ENCODE peak calls at places on chromosome 15, in eight cellular contexts. One of them, this sample, is unnamed.

GRCh38 chr15:84669726-84670125 is 11.7 kb upstream of the NMB start:
- DNase-seq in left ventricle myocardium inferior: no peak
- DNase-seq in psoas muscle: no peak
- DNase-seq in cardiac fibroblast: no peak
- DNase-seq in A549: no peak
- DNase-seq in choroid plexus epithelial cell: no peak
- DNase-seq in neural progenitor cell: no peak
- DNase-seq in mucosa of descending colon: no peak
- DNase-seq in this sample: no peak

GRCh38 chr15:28786521-28786920 is 61.9 kb downstream of the GOLGA6L7 start:
- DNase-seq in left ventricle myocardium inferior: no peak
- DNase-seq in choroid plexus epithelial cell: peak; percentile 69
- DNase-seq in A549: no peak
- DNase-seq in cardiac fibroblast: peak; percentile 56
- DNase-seq in psoas muscle: no peak
- DNase-seq in neural progenitor cell: no peak
- DNase-seq in mucosa of descending colon: no peak
- DNase-seq in this sample: no peak

GRCh38 chr15:96296264-96296663 is 34.2 kb upstream of the NR2F2 start:
- DNase-seq in A549: no peak
- DNase-seq in neural progenitor cell: no peak
- DNase-seq in mucosa of descending colon: no peak
- DNase-seq in left ventricle myocardium inferior: no peak
- DNase-seq in choroid plexus epithelial cell: peak; percentile 86
- DNase-seq in cardiac fibroblast: peak; percentile 34
- DNase-seq in psoas muscle: no peak
- DNase-seq in this sample: no peak

GRCh38 chr15:62549345-62549970 is 384.4 kb upstream of the C2CD4B start:
- DNase-seq in mucosa of descending colon: peak; percentile 66
- DNase-seq in cardiac fibroblast: peak; percentile 44
- DNase-seq in neural progenitor cell: peak; percentile 56
- DNase-seq in left ventricle myocardium inferior: no peak
- DNase-seq in choroid plexus epithelial cell: peak; percentile 75
- DNase-seq in A549: peak; percentile 76
- DNase-seq in psoas muscle: no peak
- DNase-seq in this sample: no peak

GRCh38 chr15:29815705-29816042 is 6.6 kb downstream of the TJP1 start:
- DNase-seq in A549: no peak
- DNase-seq in choroid plexus epithelial cell: no peak
- DNase-seq in mucosa of descending colon: no peak
- DNase-seq in left ventricle myocardium inferior: no peak
- DNase-seq in psoas muscle: no peak
- DNase-seq in neural progenitor cell: no peak
- DNase-seq in cardiac fibroblast: no peak
- DNase-seq in this sample: no peak

GRCh38 chr15:62462721-62463120 is 297.6 kb upstream of the C2CD4B start:
- DNase-seq in neural progenitor cell: no peak
- DNase-seq in mucosa of descending colon: no peak
- DNase-seq in left ventricle myocardium inferior: no peak
- DNase-seq in cardiac fibroblast: no peak
- DNase-seq in choroid plexus epithelial cell: no peak
- DNase-seq in psoas muscle: no peak
- DNase-seq in A549: no peak
- DNase-seq in this sample: no peak

GRCh38 chr15:40066531-40066930 is 27.6 kb upstream of the SRP14 start:
- DNase-seq in A549: no peak
- DNase-seq in mucosa of descending colon: no peak
- DNase-seq in neural progenitor cell: no peak
- DNase-seq in psoas muscle: no peak
- DNase-seq in choroid plexus epithelial cell: peak; percentile 39
- DNase-seq in left ventricle myocardium inferior: no peak
- DNase-seq in cardiac fibroblast: no peak
- DNase-seq in this sample: no peak

GRCh38 chr15:67190326-67190725 is 64.1 kb downstream of the AAGAB start:
- DNase-seq in left ventricle myocardium inferior: no peak
- DNase-seq in A549: peak; percentile 11
- DNase-seq in cardiac fibroblast: no peak
- DNase-seq in mucosa of descending colon: no peak
- DNase-seq in choroid plexus epithelial cell: peak; percentile 1
- DNase-seq in psoas muscle: no peak
- DNase-seq in neural progenitor cell: no peak
- DNase-seq in this sample: no peak

GRCh38 chr15:59539799-59540198 is 71.8 kb upstream of the GCNT3 start:
- DNase-seq in left ventricle myocardium inferior: no peak
- DNase-seq in choroid plexus epithelial cell: peak; percentile 14
- DNase-seq in psoas muscle: no peak
- DNase-seq in neural progenitor cell: no peak
- DNase-seq in mucosa of descending colon: peak; percentile 45
- DNase-seq in A549: peak; percentile 80
- DNase-seq in cardiac fibroblast: no peak
- DNase-seq in this sample: no peak

GRCh38 chr15:96500491-96500890 is 170.0 kb downstream of the NR2F2 start:
- DNase-seq in neural progenitor cell: peak; percentile 83
- DNase-seq in A549: no peak
- DNase-seq in psoas muscle: no peak
- DNase-seq in mucosa of descending colon: no peak
- DNase-seq in cardiac fibroblast: no peak
- DNase-seq in left ventricle myocardium inferior: no peak
- DNase-seq in choroid plexus epithelial cell: no peak
- DNase-seq in this sample: no peak

GRCh38 chr15:99704444-99704838 is 28.8 kb downstream of the LYSMD4 start:
- DNase-seq in cardiac fibroblast: peak; percentile 92
- DNase-seq in choroid plexus epithelial cell: peak; percentile 97
- DNase-seq in neural progenitor cell: peak; percentile 89
- DNase-seq in psoas muscle: no peak
- DNase-seq in mucosa of descending colon: peak; percentile 78
- DNase-seq in A549: peak; percentile 90
- DNase-seq in left ventricle myocardium inferior: no peak
- DNase-seq in this sample: peak; percentile 70

GRCh38 chr15:99343836-99344551 is 92.7 kb downstream of the LRRC28 start:
- DNase-seq in cardiac fibroblast: peak; percentile 26
- DNase-seq in A549: peak; percentile 35
- DNase-seq in mucosa of descending colon: peak; percentile 26
- DNase-seq in choroid plexus epithelial cell: no peak
- DNase-seq in neural progenitor cell: peak; percentile 54
- DNase-seq in psoas muscle: peak; percentile 51
- DNase-seq in left ventricle myocardium inferior: peak; percentile 34
- DNase-seq in this sample: peak; percentile 18

GRCh38 chr15:79064496-79064895 is 26.1 kb downstream of the RASGRF1 start:
- DNase-seq in A549: no peak
- DNase-seq in left ventricle myocardium inferior: no peak
- DNase-seq in choroid plexus epithelial cell: no peak
- DNase-seq in psoas muscle: no peak
- DNase-seq in cardiac fibroblast: no peak
- DNase-seq in neural progenitor cell: no peak
- DNase-seq in mucosa of descending colon: no peak
- DNase-seq in this sample: no peak

GRCh38 chr15:78726870-78727551 is 84.3 kb downstream of the ADAMTS7 start:
- DNase-seq in cardiac fibroblast: no peak
- DNase-seq in choroid plexus epithelial cell: no peak
- DNase-seq in A549: peak; percentile 81
- DNase-seq in left ventricle myocardium inferior: no peak
- DNase-seq in neural progenitor cell: peak; percentile 62
- DNase-seq in psoas muscle: no peak
- DNase-seq in mucosa of descending colon: peak; percentile 56
- DNase-seq in this sample: no peak

GRCh38 chr15:61228025-61228901 is 839 bp downstream of the RORA start:
- DNase-seq in psoas muscle: peak; percentile 59
- DNase-seq in neural progenitor cell: peak; percentile 54
- DNase-seq in mucosa of descending colon: peak; percentile 15
- DNase-seq in A549: peak; percentile 19
- DNase-seq in choroid plexus epithelial cell: peak; percentile 39
- DNase-seq in left ventricle myocardium inferior: peak; percentile 17
- DNase-seq in cardiac fibroblast: peak; percentile 33
- DNase-seq in this sample: no peak

GRCh38 chr15:57916695-57917094 is 148.8 kb downstream of the ALDH1A2 start:
- DNase-seq in neural progenitor cell: no peak
- DNase-seq in left ventricle myocardium inferior: no peak
- DNase-seq in choroid plexus epithelial cell: no peak
- DNase-seq in mucosa of descending colon: no peak
- DNase-seq in cardiac fibroblast: peak; percentile 66
- DNase-seq in A549: no peak
- DNase-seq in psoas muscle: no peak
- DNase-seq in this sample: no peak

GRCh38 chr15:31329640-31330010 is 3.0 kb downstream of the KLF13 start:
- DNase-seq in psoas muscle: peak; percentile 52
- DNase-seq in neural progenitor cell: no peak
- DNase-seq in choroid plexus epithelial cell: no peak
- DNase-seq in A549: no peak
- DNase-seq in cardiac fibroblast: no peak
- DNase-seq in left ventricle myocardium inferior: no peak
- DNase-seq in mucosa of descending colon: no peak
- DNase-seq in this sample: no peak
- H3K4me3 ChIP-seq in psoas muscle: peak overlapping the region; percentile 79
- H3K4me3 ChIP-seq in neural progenitor cell: peak overlapping the region; percentile 76
- H3K4me3 ChIP-seq in choroid plexus epithelial cell: peak overlapping the region; percentile 77
- H3K4me3 ChIP-seq in A549: no peak overlapping the region
- H3K4me3 ChIP-seq in cardiac fibroblast: peak overlapping the region; percentile 78
- H3K4me3 ChIP-seq in left ventricle myocardium inferior: peak overlapping the region; percentile 97
- H3K4me3 ChIP-seq in mucosa of descending colon: no peak overlapping the region
- H3K4me3 ChIP-seq in this sample: no peak overlapping the region

DNA sequence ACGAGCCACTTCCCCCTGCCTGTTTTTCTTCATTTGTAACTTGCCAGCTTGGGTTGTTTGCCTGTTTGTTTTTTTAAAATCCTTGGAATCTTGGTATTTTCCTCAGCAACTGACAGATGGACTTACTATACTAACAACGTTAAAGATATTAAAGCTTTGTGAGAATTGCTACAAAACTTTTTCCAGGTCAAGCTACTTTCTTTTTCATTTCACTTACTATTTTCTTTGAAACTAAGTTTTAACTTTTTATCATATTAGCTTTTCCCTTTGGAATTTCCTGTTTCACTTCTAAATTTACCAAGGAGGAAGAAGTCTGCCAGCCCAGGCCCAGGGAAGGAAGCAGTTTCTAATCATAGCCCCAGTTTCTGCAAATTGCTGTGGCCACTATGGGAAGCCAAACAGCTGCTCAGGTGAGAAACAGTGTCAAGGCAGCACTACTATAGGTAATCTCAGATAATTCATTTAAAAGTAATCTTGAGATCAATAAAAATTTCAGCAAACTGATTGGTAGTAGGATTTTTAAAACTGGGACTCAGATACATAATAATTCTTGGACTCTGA is 18.4 kb downstream of the CYFIP1 start:
- DNase-seq in choroid plexus epithelial cell: peak; percentile 29
- DNase-seq in cardiac fibroblast: peak; percentile 59
- DNase-seq in left ventricle myocardium inferior: no peak
- DNase-seq in mucosa of descending colon: no peak
- DNase-seq in psoas muscle: no peak
- DNase-seq in A549: no peak
- DNase-seq in neural progenitor cell: no peak
- DNase-seq in this sample: no peak
- H3K4me3 ChIP-seq in choroid plexus epithelial cell: no peak overlapping the region
- H3K4me3 ChIP-seq in cardiac fibroblast: no peak overlapping the region
- H3K4me3 ChIP-seq in left ventricle myocardium inferior: peak overlapping the region; percentile 26
- H3K4me3 ChIP-seq in mucosa of descending colon: no peak overlapping the region
- H3K4me3 ChIP-seq in psoas muscle: no peak overlapping the region
- H3K4me3 ChIP-seq in A549: no peak overlapping the region
- H3K4me3 ChIP-seq in neural progenitor cell: no peak overlapping the region
- H3K4me3 ChIP-seq in this sample: no peak overlapping the region

GRCh38 chr15:38883987-38884386 is 319.4 kb upstream of the RASGRP1 start:
- DNase-seq in neural progenitor cell: no peak
- DNase-seq in A549: no peak
- DNase-seq in cardiac fibroblast: peak; percentile 58
- DNase-seq in left ventricle myocardium inferior: no peak
- DNase-seq in choroid plexus epithelial cell: peak; percentile 43
- DNase-seq in mucosa of descending colon: no peak
- DNase-seq in psoas muscle: no peak
- DNase-seq in this sample: no peak

GRCh38 chr15:38885001-38885400 is 320.4 kb upstream of the RASGRP1 start:
- DNase-seq in choroid plexus epithelial cell: peak; percentile 57
- DNase-seq in A549: peak; percentile 63
- DNase-seq in psoas muscle: no peak
- DNase-seq in left ventricle myocardium inferior: no peak
- DNase-seq in mucosa of descending colon: no peak
- DNase-seq in neural progenitor cell: no peak
- DNase-seq in cardiac fibroblast: peak; percentile 92
- DNase-seq in this sample: no peak

GRCh38 chr15:38888701-38889154 is 324.1 kb upstream of the RASGRP1 start:
- DNase-seq in A549: no peak
- DNase-seq in neural progenitor cell: peak; percentile 31
- DNase-seq in mucosa of descending colon: no peak
- DNase-seq in choroid plexus epithelial cell: no peak
- DNase-seq in left ventricle myocardium inferior: no peak
- DNase-seq in cardiac fibroblast: no peak
- DNase-seq in psoas muscle: no peak
- DNase-seq in this sample: no peak

GRCh38 chr15:38886315-38887163 is 321.9 kb upstream of the RASGRP1 start:
- DNase-seq in A549: peak; percentile 78
- DNase-seq in mucosa of descending colon: no peak
- DNase-seq in left ventricle myocardium inferior: no peak
- DNase-seq in psoas muscle: no peak
- DNase-seq in choroid plexus epithelial cell: peak; percentile 90
- DNase-seq in cardiac fibroblast: peak; percentile 90
- DNase-seq in neural progenitor cell: no peak
- DNase-seq in this sample: no peak

DNA sequence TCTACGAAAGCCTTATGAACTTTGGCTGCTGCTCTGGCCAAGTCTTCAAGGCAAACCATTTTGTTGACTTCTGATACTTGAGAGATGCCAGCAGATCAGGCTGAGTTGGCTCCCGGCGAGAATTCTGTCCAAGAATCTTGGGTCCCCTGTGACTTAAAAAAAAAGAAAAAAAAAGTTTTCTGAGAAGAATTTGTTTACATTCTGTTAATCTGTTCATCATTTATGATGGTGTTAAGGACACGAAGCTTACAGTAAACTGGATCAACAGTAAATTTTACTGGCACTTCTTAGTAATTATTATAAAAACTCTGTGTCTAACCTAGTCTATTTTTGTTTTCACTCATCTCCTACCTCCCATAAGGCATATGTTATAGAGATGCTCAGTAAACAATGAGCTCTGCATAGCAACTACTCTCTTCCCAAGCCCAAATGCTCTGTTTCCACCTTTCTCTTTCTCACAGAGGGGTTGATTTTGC is 320.9 kb upstream of the RASGRP1 start:
- DNase-seq in left ventricle myocardium inferior: no peak
- DNase-seq in cardiac fibroblast: peak; percentile 89
- DNase-seq in neural progenitor cell: no peak
- DNase-seq in choroid plexus epithelial cell: no peak
- DNase-seq in mucosa of descending colon: no peak
- DNase-seq in psoas muscle: no peak
- DNase-seq in A549: peak; percentile 70
- DNase-seq in this sample: no peak
- H3K4me3 ChIP-seq in left ventricle myocardium inferior: no peak overlapping the region
- H3K4me3 ChIP-seq in cardiac fibroblast: no peak overlapping the region
- H3K4me3 ChIP-seq in neural progenitor cell: no peak overlapping the region
- H3K4me3 ChIP-seq in choroid plexus epithelial cell: no peak overlapping the region
- H3K4me3 ChIP-seq in mucosa of descending colon: no peak overlapping the region
- H3K4me3 ChIP-seq in psoas muscle: no peak overlapping the region
- H3K4me3 ChIP-seq in A549: peak overlapping the region; percentile 23
- H3K4me3 ChIP-seq in this sample: no peak overlapping the region

DNA sequence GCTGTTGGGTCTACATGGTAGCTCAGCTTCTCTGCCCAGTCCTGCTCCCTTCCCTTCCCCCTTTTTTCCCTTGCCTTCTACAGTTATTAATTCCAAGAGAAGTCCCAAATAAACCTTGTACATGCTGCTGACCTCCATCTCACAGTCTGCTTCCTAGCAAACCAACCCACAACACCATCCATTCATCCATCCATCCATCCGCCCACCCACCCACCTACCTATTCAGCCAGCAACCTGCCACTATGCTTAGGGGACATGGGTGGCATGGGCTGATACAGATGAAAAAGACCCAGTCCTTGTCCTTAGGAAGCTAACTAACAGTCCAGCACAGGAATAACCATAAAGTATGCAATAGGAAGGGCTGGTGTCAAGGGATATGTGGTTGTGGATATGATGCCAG is 5.7 kb downstream of the TNFAIP8L3 start:
- DNase-seq in cardiac fibroblast: no peak
- DNase-seq in neural progenitor cell: no peak
- DNase-seq in choroid plexus epithelial cell: no peak
- DNase-seq in left ventricle myocardium inferior: no peak
- DNase-seq in mucosa of descending colon: no peak
- DNase-seq in psoas muscle: no peak
- DNase-seq in A549: no peak
- DNase-seq in this sample: no peak
- H3K4me3 ChIP-seq in cardiac fibroblast: no peak overlapping the region
- H3K4me3 ChIP-seq in neural progenitor cell: no peak overlapping the region
- H3K4me3 ChIP-seq in choroid plexus epithelial cell: no peak overlapping the region
- H3K4me3 ChIP-seq in left ventricle myocardium inferior: no peak overlapping the region
- H3K4me3 ChIP-seq in mucosa of descending colon: no peak overlapping the region
- H3K4me3 ChIP-seq in psoas muscle: no peak overlapping the region
- H3K4me3 ChIP-seq in A549: no peak overlapping the region
- H3K4me3 ChIP-seq in this sample: no peak overlapping the region